ENCODE peak calls at places on chromosomes 2 and 18, in four cellular contexts. One of them, this sample, is unnamed. For H3K4me1, the result is how much of the 10 kb centered on the place peaks cover.

GRCh38 chr18:55102508-55102907 is 143.2 kb upstream of the CCDC68 start:
- DNase-seq in lower lobe of right lung: no peak
- DNase-seq in naive thymus-derived CD4-positive, alpha-beta T cell: no peak
- DNase-seq in colonic mucosa: no peak
- DNase-seq in this sample: no peak

GRCh38 chr18:48882379-48882778 is 68.4 kb downstream of the SMAD7 start:
- DNase-seq in colonic mucosa: no peak
- DNase-seq in naive thymus-derived CD4-positive, alpha-beta T cell: no peak
- DNase-seq in lower lobe of right lung: no peak
- DNase-seq in this sample: no peak

GRCh38 chr18:45870419-45870818 is 44.9 kb downstream of the SIGLEC15 start:
- DNase-seq in naive thymus-derived CD4-positive, alpha-beta T cell: no peak
- DNase-seq in lower lobe of right lung: no peak
- DNase-seq in colonic mucosa: no peak
- DNase-seq in this sample: no peak

GRCh38 chr2:54771166-54771565 is 47.7 kb downstream of the EML6 start:
- DNase-seq in naive thymus-derived CD4-positive, alpha-beta T cell: no peak
- DNase-seq in lower lobe of right lung: no peak
- DNase-seq in colonic mucosa: no peak
- DNase-seq in this sample: no peak

GRCh38 chr18:58098706-58099105 is 54.7 kb downstream of the NEDD4L start:
- DNase-seq in colonic mucosa: no peak
- DNase-seq in naive thymus-derived CD4-positive, alpha-beta T cell: no peak
- DNase-seq in lower lobe of right lung: no peak
- DNase-seq in this sample: no peak

GRCh38 chr18:12011962-12012549 is 30.7 kb downstream of the IMPA2 start:
- DNase-seq in lower lobe of right lung: peak
- DNase-seq in naive thymus-derived CD4-positive, alpha-beta T cell: no peak
- DNase-seq in colonic mucosa: peak
- DNase-seq in this sample: no peak

GRCh38 chr2:54013996-54014395 is 43.2 kb upstream of the PSME4 start:
- DNase-seq in lower lobe of right lung: no peak
- DNase-seq in colonic mucosa: no peak
- DNase-seq in naive thymus-derived CD4-positive, alpha-beta T cell: no peak
- DNase-seq in this sample: no peak

GRCh38 chr2:43737855-43738254 is 36.0 kb upstream of the DYNC2LI1 start:
- DNase-seq in naive thymus-derived CD4-positive, alpha-beta T cell: no peak
- DNase-seq in lower lobe of right lung: no peak
- DNase-seq in colonic mucosa: no peak
- DNase-seq in this sample: no peak

GRCh38 chr2:20930928-20931327 is 108.0 kb upstream of the LDAH start:
- DNase-seq in naive thymus-derived CD4-positive, alpha-beta T cell: no peak
- DNase-seq in colonic mucosa: no peak
- DNase-seq in lower lobe of right lung: no peak
- DNase-seq in this sample: no peak

GRCh38 chr2:207042841-207043240 is 103.5 kb downstream of the CPO start:
- DNase-seq in colonic mucosa: no peak
- DNase-seq in naive thymus-derived CD4-positive, alpha-beta T cell: no peak
- DNase-seq in lower lobe of right lung: no peak
- DNase-seq in this sample: no peak

GRCh38 chr18:49619792-49620191 is 57.9 kb downstream of the LIPG start:
- DNase-seq in naive thymus-derived CD4-positive, alpha-beta T cell: no peak
- DNase-seq in colonic mucosa: no peak
- DNase-seq in lower lobe of right lung: no peak
- DNase-seq in this sample: no peak

GRCh38 chr2:237695201-237695780 is 67.9 kb downstream of the LRRFIP1 start:
- DNase-seq in colonic mucosa: peak
- DNase-seq in naive thymus-derived CD4-positive, alpha-beta T cell: peak
- DNase-seq in lower lobe of right lung: no peak
- DNase-seq in this sample: no peak

GRCh38 chr2:240401781-240402551 is 33.5 kb upstream of the GPC1 start:
- DNase-seq in naive thymus-derived CD4-positive, alpha-beta T cell: no peak
- DNase-seq in lower lobe of right lung: no peak
- DNase-seq in colonic mucosa: no peak
- DNase-seq in this sample: no peak

GRCh38 chr2:14751581-14751980 is 119.1 kb downstream of the LRATD1 start:
- DNase-seq in lower lobe of right lung: no peak
- DNase-seq in colonic mucosa: no peak
- DNase-seq in naive thymus-derived CD4-positive, alpha-beta T cell: no peak
- DNase-seq in this sample: no peak

GRCh38 chr2:120864981-120865380 is 129.3 kb downstream of the GLI2 start:
- DNase-seq in lower lobe of right lung: peak
- DNase-seq in colonic mucosa: no peak
- DNase-seq in naive thymus-derived CD4-positive, alpha-beta T cell: no peak
- DNase-seq in this sample: no peak

GRCh38 chr2:55601849-55602248 is 15.6 kb downstream of the PPP4R3B start:
- DNase-seq in naive thymus-derived CD4-positive, alpha-beta T cell: no peak
- DNase-seq in colonic mucosa: no peak
- DNase-seq in lower lobe of right lung: no peak
- DNase-seq in this sample: no peak

GRCh38 chr2:152443771-152444170 is 108.8 kb downstream of the FMNL2 start:
- DNase-seq in naive thymus-derived CD4-positive, alpha-beta T cell: no peak
- DNase-seq in lower lobe of right lung: no peak
- DNase-seq in colonic mucosa: no peak
- DNase-seq in this sample: no peak

GRCh38 chr2:51722311-51722710 is 690.4 kb upstream of the NRXN1 start:
- DNase-seq in lower lobe of right lung: no peak
- DNase-seq in colonic mucosa: no peak
- DNase-seq in naive thymus-derived CD4-positive, alpha-beta T cell: no peak
- DNase-seq in this sample: no peak

GRCh38 chr2:159609933-159610523 is 6.3 kb downstream of the BAZ2B start:
- DNase-seq in lower lobe of right lung: no peak
- DNase-seq in naive thymus-derived CD4-positive, alpha-beta T cell: no peak
- DNase-seq in colonic mucosa: no peak
- DNase-seq in this sample: no peak

GRCh38 chr2:75481041-75481836 is 79.5 kb downstream of the EVA1A start:
- DNase-seq in colonic mucosa: peak
- DNase-seq in naive thymus-derived CD4-positive, alpha-beta T cell: no peak
- DNase-seq in lower lobe of right lung: no peak
- DNase-seq in this sample: no peak
- H3K4me1 ChIP-seq in colonic mucosa: under half
- H3K4me1 ChIP-seq in naive thymus-derived CD4-positive, alpha-beta T cell: under half
- H3K4me1 ChIP-seq in lower lobe of right lung: under half
- H3K4me1 ChIP-seq in this sample: under half

GRCh38 chr2:195651041-195651440 is 6.0 kb upstream of the SLC39A10 start:
- DNase-seq in lower lobe of right lung: no peak
- DNase-seq in colonic mucosa: no peak
- DNase-seq in naive thymus-derived CD4-positive, alpha-beta T cell: no peak
- DNase-seq in this sample: no peak
- H3K4me1 ChIP-seq in lower lobe of right lung: under half
- H3K4me1 ChIP-seq in colonic mucosa: under half
- H3K4me1 ChIP-seq in naive thymus-derived CD4-positive, alpha-beta T cell: under half
- H3K4me1 ChIP-seq in this sample: under half

GRCh38 chr2:217929757-217930707 is 72.8 kb downstream of the TNS1 start:
- DNase-seq in naive thymus-derived CD4-positive, alpha-beta T cell: no peak
- DNase-seq in colonic mucosa: no peak
- DNase-seq in lower lobe of right lung: no peak
- DNase-seq in this sample: no peak

GRCh38 chr2:217929294-217929671 is 73.5 kb downstream of the TNS1 start:
- DNase-seq in colonic mucosa: no peak
- DNase-seq in naive thymus-derived CD4-positive, alpha-beta T cell: no peak
- DNase-seq in lower lobe of right lung: peak
- DNase-seq in this sample: no peak

GRCh38 chr2:217932661-217933325 is 70.0 kb downstream of the TNS1 start:
- DNase-seq in lower lobe of right lung: no peak
- DNase-seq in colonic mucosa: no peak
- DNase-seq in naive thymus-derived CD4-positive, alpha-beta T cell: no peak
- DNase-seq in this sample: no peak

GRCh38 chr2:217931846-217932560 is 70.8 kb downstream of the TNS1 start:
- DNase-seq in lower lobe of right lung: no peak
- DNase-seq in colonic mucosa: no peak
- DNase-seq in naive thymus-derived CD4-positive, alpha-beta T cell: no peak
- DNase-seq in this sample: no peak

DNA sequence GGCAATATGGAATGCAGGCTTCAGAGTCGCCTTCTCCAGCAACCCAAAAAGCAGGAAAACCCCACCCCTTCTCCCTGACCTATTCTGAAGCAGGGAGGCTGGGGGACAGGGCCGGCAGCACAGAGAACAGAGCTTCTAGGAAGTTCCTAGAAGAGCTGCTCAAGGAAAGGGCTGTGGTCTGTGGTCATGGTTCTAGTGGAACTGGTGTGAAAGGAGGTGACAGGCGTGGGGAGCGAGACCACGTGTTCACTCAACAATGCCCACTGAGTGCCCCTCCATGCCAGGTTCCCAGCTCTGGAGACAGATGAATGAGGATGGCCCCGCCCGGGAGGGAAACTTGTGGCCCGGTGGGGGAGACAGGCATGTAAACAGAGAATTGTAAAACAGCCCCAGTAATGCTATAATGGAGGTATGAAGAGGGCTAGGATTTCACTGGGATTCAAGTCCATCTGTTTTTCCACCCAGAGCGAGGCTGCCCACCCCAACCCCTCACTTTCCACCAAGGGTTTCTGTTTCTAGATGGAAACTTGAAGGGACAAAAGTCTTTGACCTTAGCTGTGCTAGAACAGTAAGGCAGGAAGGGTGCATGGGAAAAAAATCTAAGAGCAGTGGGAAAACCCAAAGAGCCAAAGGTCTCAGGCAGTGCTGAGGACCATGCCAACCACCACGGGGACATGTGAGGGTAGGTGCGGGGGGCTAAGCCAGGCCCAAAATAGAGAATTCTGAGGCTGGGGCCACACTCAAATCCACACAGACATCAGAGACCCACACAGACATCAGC is 71.8 kb downstream of the TNS1 start:
- DNase-seq in colonic mucosa: no peak
- DNase-seq in naive thymus-derived CD4-positive, alpha-beta T cell: no peak
- DNase-seq in lower lobe of right lung: peak
- DNase-seq in this sample: no peak
- H3K4me1 ChIP-seq in colonic mucosa: under half
- H3K4me1 ChIP-seq in naive thymus-derived CD4-positive, alpha-beta T cell: under half
- H3K4me1 ChIP-seq in lower lobe of right lung: half or more
- H3K4me1 ChIP-seq in this sample: under half

DNA sequence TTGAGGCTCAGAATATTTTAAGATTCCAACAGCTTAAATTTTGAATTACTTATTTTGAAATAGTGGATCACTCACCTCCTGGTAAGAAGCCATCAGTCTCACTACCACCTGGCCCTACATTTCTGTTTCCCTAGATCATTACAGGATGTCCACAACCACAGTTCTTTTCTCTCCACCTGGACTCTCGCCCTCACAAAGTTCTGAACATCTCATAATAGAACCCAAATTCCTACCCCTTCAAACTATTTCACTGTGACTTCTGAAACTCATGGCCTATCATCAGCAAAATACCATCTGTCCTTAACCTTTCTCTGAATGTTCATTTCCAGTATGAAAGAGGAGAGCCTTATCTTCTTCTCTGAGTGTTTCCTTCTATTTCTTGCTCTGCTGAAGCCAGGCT is 299.2 kb upstream of the MGAT5 start:
- DNase-seq in lower lobe of right lung: no peak
- DNase-seq in naive thymus-derived CD4-positive, alpha-beta T cell: no peak
- DNase-seq in colonic mucosa: no peak
- DNase-seq in this sample: no peak
- H3K4me1 ChIP-seq in lower lobe of right lung: under half
- H3K4me1 ChIP-seq in naive thymus-derived CD4-positive, alpha-beta T cell: under half
- H3K4me1 ChIP-seq in colonic mucosa: under half
- H3K4me1 ChIP-seq in this sample: under half

GRCh38 chr2:26666671-26667070 is 25.5 kb upstream of the CIB4 start:
- DNase-seq in naive thymus-derived CD4-positive, alpha-beta T cell: no peak
- DNase-seq in colonic mucosa: no peak
- DNase-seq in lower lobe of right lung: no peak
- DNase-seq in this sample: no peak
- H3K4me1 ChIP-seq in naive thymus-derived CD4-positive, alpha-beta T cell: under half
- H3K4me1 ChIP-seq in colonic mucosa: under half
- H3K4me1 ChIP-seq in lower lobe of right lung: under half
- H3K4me1 ChIP-seq in this sample: under half

DNA sequence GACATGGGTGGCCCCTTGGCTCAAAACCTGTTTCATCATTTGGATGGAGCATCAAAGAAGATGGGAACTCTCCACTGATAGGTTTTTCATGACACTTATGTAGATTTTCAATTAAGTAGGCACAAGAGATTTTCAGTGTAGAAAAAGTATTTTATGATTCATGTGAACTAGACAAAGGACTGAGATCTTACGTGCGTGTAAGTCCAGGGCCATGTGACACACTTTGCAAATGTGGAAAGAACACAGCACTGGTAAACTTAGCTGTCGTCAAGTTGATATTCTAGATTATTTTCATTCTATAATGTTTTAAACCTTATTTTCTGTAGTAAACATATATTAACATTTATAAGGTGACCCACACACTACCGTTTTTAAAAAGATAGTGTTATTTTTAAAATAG is 37.4 kb downstream of the RNF144A start:
- DNase-seq in lower lobe of right lung: no peak
- DNase-seq in naive thymus-derived CD4-positive, alpha-beta T cell: no peak
- DNase-seq in colonic mucosa: no peak
- DNase-seq in this sample: no peak
- H3K4me1 ChIP-seq in lower lobe of right lung: under half
- H3K4me1 ChIP-seq in naive thymus-derived CD4-positive, alpha-beta T cell: under half
- H3K4me1 ChIP-seq in colonic mucosa: under half
- H3K4me1 ChIP-seq in this sample: under half

GRCh38 chr2:68771211-68771721 is 36.7 kb downstream of the ARHGAP25 start:
- DNase-seq in lower lobe of right lung: no peak
- DNase-seq in naive thymus-derived CD4-positive, alpha-beta T cell: no peak
- DNase-seq in colonic mucosa: no peak
- DNase-seq in this sample: no peak

GRCh38 chr2:68775272-68775847 is 40.7 kb downstream of the ARHGAP25 start:
- DNase-seq in lower lobe of right lung: no peak
- DNase-seq in colonic mucosa: no peak
- DNase-seq in naive thymus-derived CD4-positive, alpha-beta T cell: no peak
- DNase-seq in this sample: no peak

GRCh38 chr2:68772109-68772508 is 37.5 kb downstream of the ARHGAP25 start:
- DNase-seq in naive thymus-derived CD4-positive, alpha-beta T cell: no peak
- DNase-seq in lower lobe of right lung: no peak
- DNase-seq in colonic mucosa: no peak
- DNase-seq in this sample: no peak

GRCh38 chr2:68776124-68776523 is 41.5 kb downstream of the ARHGAP25 start:
- DNase-seq in colonic mucosa: no peak
- DNase-seq in naive thymus-derived CD4-positive, alpha-beta T cell: no peak
- DNase-seq in lower lobe of right lung: no peak
- DNase-seq in this sample: no peak

GRCh38 chr2:68774569-68775271 is 40.1 kb downstream of the ARHGAP25 start:
- DNase-seq in lower lobe of right lung: peak
- DNase-seq in naive thymus-derived CD4-positive, alpha-beta T cell: peak
- DNase-seq in colonic mucosa: peak
- DNase-seq in this sample: peak
- H3K4me1 ChIP-seq in lower lobe of right lung: half or more
- H3K4me1 ChIP-seq in naive thymus-derived CD4-positive, alpha-beta T cell: half or more
- H3K4me1 ChIP-seq in colonic mucosa: under half
- H3K4me1 ChIP-seq in this sample: under half

GRCh38 chr2:233085037-233085838 is 25.1 kb downstream of the INPP5D start:
- DNase-seq in colonic mucosa: no peak
- DNase-seq in naive thymus-derived CD4-positive, alpha-beta T cell: no peak
- DNase-seq in lower lobe of right lung: no peak
- DNase-seq in this sample: peak
- H3K4me1 ChIP-seq in colonic mucosa: under half
- H3K4me1 ChIP-seq in naive thymus-derived CD4-positive, alpha-beta T cell: half or more
- H3K4me1 ChIP-seq in lower lobe of right lung: half or more
- H3K4me1 ChIP-seq in this sample: under half

GRCh38 chr2:27888790-27889189 is 1.4 kb downstream of the RBKS start:
- DNase-seq in lower lobe of right lung: no peak
- DNase-seq in colonic mucosa: no peak
- DNase-seq in naive thymus-derived CD4-positive, alpha-beta T cell: no peak
- DNase-seq in this sample: no peak
- H3K4me1 ChIP-seq in lower lobe of right lung: under half
- H3K4me1 ChIP-seq in colonic mucosa: under half
- H3K4me1 ChIP-seq in naive thymus-derived CD4-positive, alpha-beta T cell: under half
- H3K4me1 ChIP-seq in this sample: under half

This sample was measured in Peyer's patch.